ENCODE peak calls at places on chromosomes 13 and 19, in four cellular contexts. O is mesendoderm, V is neuronal stem cell, B is H9. P is an unnamed sample.

GRCh38 chr19:16193466-16193865 is 4.2 kb upstream of the AP1M1 start:
- DNase-seq in B (peak), O (peak), V (no peak), P (no peak)

GRCh38 chr13:96982672-96983071 is 11.6 kb downstream of the OXGR1 start:
- DNase-seq in O (no peak), B (no peak), V (no peak), P (no peak)

GRCh38 chr13:53001444-53001843 is 27.2 kb upstream of the OLFM4 start:
- DNase-seq in B (no peak), V (no peak), O (no peak), P (no peak)

GRCh38 chr13:52061587-52061986 is 37.1 kb downstream of the UTP14C start:
- DNase-seq in B (no peak), V (no peak), O (no peak), P (no peak)

GRCh38 chr13:40026741-40027140 is 371.3 kb downstream of the COG6 start:
- DNase-seq in B (no peak), O (no peak), V (no peak), P (no peak)

GRCh38 chr13:21625366-21625765 is 21.4 kb upstream of the MICU2 start:
- DNase-seq in O (peak), V (no peak), B (no peak), P (peak)

GRCh38 chr19:18340990-18341868 is 831 bp downstream of the PGPEP1 start:
- DNase-seq in O (peak), V (no peak), B (peak), P (peak)

GRCh38 chr19:41821003-41821735 is 23.3 kb downstream of the LYPD4 start:
- DNase-seq in O (peak), V (peak), B (peak), P (no peak)

GRCh38 chr19:39590265-39590664 is 12.1 kb upstream of the LGALS13 start:
- DNase-seq in V (peak), O (peak), B (no peak), P (no peak)

GRCh38 chr13:86155756-86156155 is 356.5 kb upstream of the SLITRK6 start:
- DNase-seq in V (no peak), O (peak), B (no peak), P (no peak)

GRCh38 chr19:30855475-30855874 is 483.3 kb downstream of the ZNF536 start:
- DNase-seq in O (no peak), V (no peak), B (no peak), P (no peak)

GRCh38 chr13:100235311-100235901 is 146.5 kb downstream of the PCCA start:
- DNase-seq in B (no peak), O (peak), V (peak), P (peak)

GRCh38 chr13:40484101-40484800 is 182.2 kb downstream of the FOXO1 start:
- DNase-seq in B (no peak), O (no peak), V (no peak), P (no peak)

GRCh38 chr13:90502143-90502542 is 845.3 kb upstream of the MIR17HG start:
- DNase-seq in O (no peak), V (no peak), B (no peak), P (no peak)

GRCh38 chr13:74289861-74290260 is 155.7 kb upstream of the KLF12 start:
- DNase-seq in O (no peak), V (no peak), B (no peak), P (no peak)

GRCh38 chr13:45269204-45269603 is 68.4 kb upstream of the KCTD4 start:
- DNase-seq in V (no peak), B (no peak), O (peak), P (peak)

GRCh38 chr13:91346848-91347211 is 657 bp upstream of the MIR17HG start:
- DNase-seq in O (peak), V (peak), B (peak), P (peak)

GRCh38 chr19:18878858-18879578 is 16.9 kb downstream of the CERS1 start:
- DNase-seq in B (peak), V (no peak), O (no peak), P (no peak)

GRCh38 chr19:33409035-33409434 is 35.5 kb downstream of the CEBPG start:
- DNase-seq in V (no peak), B (no peak), O (no peak), P (no peak)

GRCh38 chr13:114130131-114130707 is 2.2 kb downstream of the RASA3 start:
- DNase-seq in B (no peak), O (no peak), V (no peak), P (peak)

GRCh38 chr19:33407716-33408115 is 34.2 kb downstream of the CEBPG start:
- DNase-seq in V (no peak), O (no peak), B (no peak), P (no peak)

GRCh38 chr13:31444266-31444862 is 244.6 kb downstream of the B3GLCT start:
- DNase-seq in B (no peak), V (no peak), O (no peak), P (no peak)

GRCh38 chr13:109155301-109155761 is 525.9 kb downstream of the MYO16 start:
- DNase-seq in B (no peak), V (no peak), O (no peak), P (peak)

GRCh38 chr13:113026391-113026910 is 57.4 kb downstream of the MCF2L start:
- DNase-seq in O (no peak), B (no peak), V (no peak), P (no peak)

GRCh38 chr19:38107129-38107528 is 116.9 kb downstream of the DPF1 start:
- DNase-seq in V (no peak), O (no peak), B (no peak), P (no peak)

GRCh38 chr19:30253581-30253996 is 118.6 kb upstream of the ZNF536 start:
- DNase-seq in O (peak), V (no peak), B (no peak), P (no peak)

GRCh38 chr19:42122691-42123607 is 9.3 kb downstream of the POU2F2 start:
- DNase-seq in O (no peak), V (no peak), B (no peak), P (no peak)

DNA sequence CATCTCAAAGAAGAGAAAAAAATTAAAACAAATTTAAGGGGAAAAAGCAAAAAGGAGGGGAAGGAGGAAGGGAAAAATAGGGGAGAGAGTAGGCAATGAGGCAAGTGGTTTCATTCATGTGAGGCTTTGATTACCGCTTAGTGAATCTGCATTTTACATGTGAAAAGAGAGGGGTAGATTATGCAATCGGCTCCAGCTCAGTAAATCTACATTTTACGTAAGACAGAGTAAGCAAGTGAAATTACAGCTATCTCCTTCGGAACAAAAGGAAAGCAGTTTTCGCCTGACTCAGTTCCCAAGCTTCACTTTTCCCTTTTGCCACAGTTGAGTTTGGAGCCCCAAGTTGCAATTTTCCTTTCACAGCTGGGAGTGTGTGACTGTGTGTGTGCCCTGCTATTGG is 16.0 kb upstream of the OLFM2 start:
- DNase-seq in O (no peak), B (no peak), V (no peak), P (no peak)
- H2BK15ac ChIP-seq in O (no peak), B (no peak), V (no peak), P (no peak)

GRCh38 chr13:75383064-75383715 is 98.8 kb downstream of the TBC1D4 start:
- DNase-seq in O (no peak), V (no peak), B (no peak), P (no peak)

GRCh38 chr13:75390229-75390628 is 91.7 kb downstream of the TBC1D4 start:
- DNase-seq in B (no peak), V (no peak), O (no peak), P (no peak)

GRCh38 chr13:75385708-75386083 is 96.3 kb downstream of the TBC1D4 start:
- DNase-seq in B (no peak), O (no peak), V (no peak), P (no peak)

DNA sequence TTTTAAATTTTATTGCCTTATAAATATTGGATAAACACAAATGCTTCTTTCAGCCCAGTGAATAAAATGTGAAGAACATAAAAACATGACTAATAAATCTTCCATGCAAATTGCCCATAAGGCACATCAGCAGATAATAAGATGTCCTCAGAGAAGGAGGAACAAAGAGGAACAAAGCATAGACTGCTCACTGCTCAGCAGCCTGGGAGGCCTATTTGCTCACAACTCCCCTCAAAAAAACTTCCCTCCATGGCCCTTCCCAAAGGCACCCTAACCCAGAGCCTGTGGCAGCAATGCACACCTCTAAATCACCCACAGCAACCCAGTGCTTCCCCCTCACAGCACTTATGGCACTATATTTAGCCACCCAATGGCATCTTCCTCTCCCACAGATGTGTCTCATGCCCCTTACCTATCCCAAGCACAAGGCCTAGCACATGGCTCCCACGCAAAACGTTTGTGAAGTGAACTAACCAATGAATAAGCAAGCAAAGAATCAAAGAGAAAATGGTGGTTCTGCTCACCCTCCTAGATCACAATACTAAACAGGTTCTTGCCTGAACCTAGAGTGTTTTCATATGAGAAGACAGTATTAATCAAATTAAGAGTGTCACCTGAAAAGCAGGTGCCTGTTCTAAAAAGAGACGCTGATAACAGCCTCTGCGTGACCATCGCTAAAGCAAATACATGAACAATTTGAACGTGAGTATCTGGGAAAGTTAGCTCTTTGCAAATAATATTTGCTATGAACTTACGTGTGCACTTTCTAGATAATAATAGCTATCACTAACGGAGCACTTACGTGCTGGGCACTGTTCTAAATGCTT is 96.9 kb downstream of the TBC1D4 start:
- DNase-seq in B (no peak), V (no peak), O (no peak), P (no peak)
- H3K27ac ChIP-seq in B (no peak), V (no peak), O (no peak), P (no peak)

GRCh38 chr19:45440873-45441654 is 17.3 kb upstream of the ERCC1 start:
- DNase-seq in O (peak), B (peak), V (no peak), P (peak)
- H2BK15ac ChIP-seq in O (no peak), B (no peak), V (no peak), P (no peak)

GRCh38 chr19:1447944-1448343 is 2.0 kb upstream of the APC2 start:
- DNase-seq in V (no peak), O (no peak), B (no peak), P (no peak)

GRCh38 chr19:1445932-1446712 is 3.8 kb upstream of the APC2 start:
- DNase-seq in B (no peak), V (peak), O (no peak), P (no peak)

GRCh38 chr19:1447565-1447903 is 2.4 kb upstream of the APC2 start:
- DNase-seq in V (no peak), B (no peak), O (no peak), P (no peak)

GRCh38 chr19:1446713-1447564 is 3.0 kb upstream of the APC2 start:
- DNase-seq in V (no peak), B (peak), O (no peak), P (no peak)

DNA sequence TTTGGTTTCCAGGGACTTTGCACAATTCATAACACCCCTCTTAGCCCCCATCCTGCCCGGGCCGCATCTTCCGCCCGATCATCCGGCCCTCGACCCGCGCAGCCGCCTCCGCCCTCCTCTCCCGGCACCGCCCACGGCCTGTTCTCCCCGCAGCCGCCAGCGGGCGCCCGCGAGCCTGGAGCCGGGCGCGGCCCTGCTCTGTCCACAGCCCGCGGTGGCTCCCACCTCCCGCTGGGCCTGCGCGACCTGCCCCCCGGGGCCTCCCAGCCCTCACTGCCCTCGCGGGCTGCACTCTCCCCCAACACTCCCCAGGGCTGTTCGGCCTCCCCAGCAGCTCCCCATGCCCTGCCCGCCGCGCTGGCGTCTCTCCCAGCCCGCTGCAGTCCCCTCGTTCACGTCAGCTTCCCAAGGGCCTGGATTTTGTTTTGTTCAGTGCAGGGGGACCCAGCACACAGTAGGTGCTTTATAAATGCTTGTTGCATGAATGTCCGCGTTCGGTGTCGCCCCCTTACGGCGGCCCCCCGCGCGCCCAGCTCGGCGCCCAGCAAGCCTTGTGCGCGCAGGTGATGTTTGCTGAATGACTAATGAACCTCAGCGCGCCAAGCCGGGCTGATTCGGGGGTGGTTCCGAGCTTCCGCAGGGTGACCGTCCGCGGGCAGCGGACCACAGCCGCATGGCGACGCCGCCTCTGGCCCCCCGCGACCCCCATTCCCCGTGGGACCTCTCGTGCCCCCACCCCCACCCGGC is 4.6 kb upstream of the APC2 start:
- DNase-seq in O (peak), B (peak), V (peak), P (peak)
- H3K27ac ChIP-seq in O (no peak), B (no peak), V (no peak), P (no peak)

GRCh38 chr13:110922506-110922905 is 7.6 kb upstream of the ANKRD10 start:
- DNase-seq in V (no peak), O (no peak), B (peak), P (no peak)
- H2BK15ac ChIP-seq in V (no peak), O (no peak), B (no peak), P (no peak)

GRCh38 chr19:47415953-47416666 is 3.2 kb downstream of the MEIS3 start:
- DNase-seq in V (no peak), B (no peak), O (no peak), P (no peak)

GRCh38 chr19:47416667-47417033 is 2.7 kb downstream of the MEIS3 start:
- DNase-seq in B (no peak), O (no peak), V (no peak), P (no peak)

GRCh38 chr19:47414469-47414868 is 4.9 kb downstream of the MEIS3 start:
- DNase-seq in O (peak), V (no peak), B (no peak), P (no peak)

GRCh38 chr19:47411101-47411500 is 8.2 kb downstream of the MEIS3 start:
- DNase-seq in B (no peak), V (no peak), O (no peak), P (peak)

GRCh38 chr19:47413941-47414340 is 5.4 kb downstream of the MEIS3 start:
- DNase-seq in O (no peak), V (no peak), B (no peak), P (no peak)
- H3K27ac ChIP-seq in O (no peak), V (no peak), B (no peak), P (no peak)

GRCh38 chr19:45339629-45340028 is 921 bp upstream of the KLC3 start:
- DNase-seq in O (no peak), B (no peak), V (no peak), P (no peak)

GRCh38 chr19:45342911-45343310 is 2.4 kb downstream of the KLC3 start:
- DNase-seq in V (no peak), O (no peak), B (no peak), P (no peak)

GRCh38 chr19:45340232-45340898 is at the start of gene KLC3:
- DNase-seq in O (peak), V (no peak), B (peak), P (no peak)

GRCh38 chr19:45344621-45345505 is 4.3 kb downstream of the KLC3 start:
- DNase-seq in B (no peak), V (no peak), O (no peak), P (no peak)

DNA sequence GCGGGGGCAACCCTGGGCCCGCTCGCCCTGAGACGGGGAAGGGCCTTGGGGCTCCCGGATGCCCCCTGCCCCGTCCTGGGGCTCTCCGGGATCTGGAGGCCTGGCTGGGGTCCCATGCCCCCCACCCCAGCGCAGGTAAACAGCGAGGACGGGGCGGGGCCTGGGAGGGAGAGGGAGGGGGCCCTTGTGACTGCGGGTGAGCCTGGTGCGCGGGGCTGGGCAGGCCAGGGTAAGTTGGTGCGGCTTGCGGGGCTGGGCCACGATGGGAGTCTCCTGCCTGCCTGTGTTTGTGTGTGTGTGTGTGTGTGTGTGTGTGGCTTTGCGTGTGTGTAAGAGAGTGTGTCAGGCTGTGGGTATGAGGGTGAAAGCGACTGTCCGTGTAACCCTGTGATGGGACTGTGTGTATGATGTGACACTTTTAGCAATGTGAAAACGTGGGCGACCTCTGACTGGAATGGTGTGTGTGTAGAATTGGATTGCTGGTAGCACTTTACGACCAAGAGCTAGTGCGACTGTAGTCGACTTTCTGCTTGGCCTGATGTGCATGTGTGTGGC is 426 bp downstream of the KLC3 start:
- DNase-seq in V (no peak), O (peak), B (peak), P (peak)
- H2BK15ac ChIP-seq in V (no peak), O (no peak), B (no peak), P (peak)

P was measured in mesenchymal stem cell.